ENCODE peak calls at places on chromosome 15, in ten cellular contexts. One of them, this sample, is unnamed.

GRCh38 chr15:67822537-67823370 is 2.6 kb upstream of the SKOR1 start:
- DNase-seq in pancreas: no peak
- DNase-seq in hepatocyte: no peak
- DNase-seq in tibial artery: no peak
- DNase-seq in fibroblast of lung: no peak
- DNase-seq in GM12865: no peak
- DNase-seq in mucosa of descending colon: no peak
- DNase-seq in foreskin fibroblast: no peak
- DNase-seq in H7: peak
- DNase-seq in CD8-positive, alpha-beta T cell: no peak
- DNase-seq in this sample: peak

GRCh38 chr15:69469467-69470191 is 17.0 kb downstream of the RPLP1 start:
- DNase-seq in pancreas: no peak
- DNase-seq in GM12865: no peak
- DNase-seq in mucosa of descending colon: no peak
- DNase-seq in hepatocyte: peak
- DNase-seq in fibroblast of lung: no peak
- DNase-seq in tibial artery: peak
- DNase-seq in H7: no peak
- DNase-seq in CD8-positive, alpha-beta T cell: no peak
- DNase-seq in foreskin fibroblast: peak
- DNase-seq in this sample: no peak

GRCh38 chr15:34359416-34359815 is 7.6 kb downstream of the LPCAT4 start:
- DNase-seq in mucosa of descending colon: peak
- DNase-seq in fibroblast of lung: no peak
- DNase-seq in tibial artery: no peak
- DNase-seq in GM12865: no peak
- DNase-seq in H7: no peak
- DNase-seq in CD8-positive, alpha-beta T cell: no peak
- DNase-seq in hepatocyte: no peak
- DNase-seq in foreskin fibroblast: peak
- DNase-seq in pancreas: no peak
- DNase-seq in this sample: no peak

GRCh38 chr15:79140846-79141570 is 50.4 kb upstream of the RASGRF1 start:
- DNase-seq in hepatocyte: no peak
- DNase-seq in foreskin fibroblast: no peak
- DNase-seq in mucosa of descending colon: no peak
- DNase-seq in CD8-positive, alpha-beta T cell: no peak
- DNase-seq in tibial artery: no peak
- DNase-seq in pancreas: no peak
- DNase-seq in fibroblast of lung: no peak
- DNase-seq in H7: no peak
- DNase-seq in GM12865: no peak
- DNase-seq in this sample: no peak

GRCh38 chr15:42332331-42332730 is 27.0 kb upstream of the CAPN3 start:
- DNase-seq in mucosa of descending colon: no peak
- DNase-seq in GM12865: no peak
- DNase-seq in hepatocyte: no peak
- DNase-seq in pancreas: no peak
- DNase-seq in fibroblast of lung: no peak
- DNase-seq in foreskin fibroblast: peak
- DNase-seq in tibial artery: no peak
- DNase-seq in H7: no peak
- DNase-seq in CD8-positive, alpha-beta T cell: no peak
- DNase-seq in this sample: no peak

GRCh38 chr15:39242345-39242744 is 338.5 kb upstream of the THBS1 start:
- DNase-seq in CD8-positive, alpha-beta T cell: no peak
- DNase-seq in pancreas: no peak
- DNase-seq in mucosa of descending colon: no peak
- DNase-seq in fibroblast of lung: peak
- DNase-seq in foreskin fibroblast: peak
- DNase-seq in hepatocyte: no peak
- DNase-seq in H7: no peak
- DNase-seq in GM12865: no peak
- DNase-seq in tibial artery: no peak
- DNase-seq in this sample: no peak

GRCh38 chr15:25711164-25711563 is 152.0 kb downstream of the ATP10A start:
- DNase-seq in pancreas: no peak
- DNase-seq in mucosa of descending colon: no peak
- DNase-seq in hepatocyte: no peak
- DNase-seq in CD8-positive, alpha-beta T cell: no peak
- DNase-seq in fibroblast of lung: no peak
- DNase-seq in tibial artery: peak
- DNase-seq in foreskin fibroblast: no peak
- DNase-seq in GM12865: no peak
- DNase-seq in H7: no peak
- DNase-seq in this sample: no peak

GRCh38 chr15:65184305-65184943 is 718 bp downstream of the CLPX start:
- DNase-seq in CD8-positive, alpha-beta T cell: peak
- DNase-seq in tibial artery: peak
- DNase-seq in H7: peak
- DNase-seq in GM12865: peak
- DNase-seq in hepatocyte: peak
- DNase-seq in mucosa of descending colon: peak
- DNase-seq in foreskin fibroblast: peak
- DNase-seq in fibroblast of lung: peak
- DNase-seq in pancreas: peak
- DNase-seq in this sample: peak

DNA sequence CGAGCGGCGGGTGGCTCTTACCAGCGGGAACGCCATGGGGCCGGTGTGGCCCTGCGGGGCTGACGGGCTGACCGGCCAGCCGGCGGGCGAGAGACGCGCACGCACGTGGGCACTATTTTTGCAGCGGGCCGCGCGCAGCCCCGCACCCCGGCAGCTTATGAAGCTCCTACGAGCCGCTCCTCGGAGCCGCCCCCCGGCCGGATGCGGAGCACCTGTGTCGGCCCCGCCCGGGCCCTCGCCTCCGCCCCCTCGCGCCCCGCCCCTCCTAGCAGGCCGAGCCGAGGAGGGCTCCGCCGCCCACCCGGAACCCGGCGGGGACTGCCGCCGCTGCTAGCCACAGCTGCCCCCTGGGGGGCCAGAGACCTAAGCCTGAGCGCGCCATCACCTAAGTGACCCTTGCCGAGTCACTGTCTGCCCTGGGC is 683 bp upstream of the CPEB1 start:
- DNase-seq in H7: peak
- DNase-seq in pancreas: peak
- DNase-seq in fibroblast of lung: no peak
- DNase-seq in GM12865: peak
- DNase-seq in hepatocyte: no peak
- DNase-seq in CD8-positive, alpha-beta T cell: peak
- DNase-seq in mucosa of descending colon: peak
- DNase-seq in tibial artery: no peak
- DNase-seq in foreskin fibroblast: no peak
- DNase-seq in this sample: peak
- H3K4me3 ChIP-seq in H7: peak
- H3K4me3 ChIP-seq in pancreas: peak
- H3K4me3 ChIP-seq in fibroblast of lung: peak
- H3K4me3 ChIP-seq in GM12865: peak
- H3K4me3 ChIP-seq in hepatocyte: peak
- H3K4me3 ChIP-seq in CD8-positive, alpha-beta T cell: peak
- H3K4me3 ChIP-seq in mucosa of descending colon: no peak
- H3K4me3 ChIP-seq in tibial artery: peak
- H3K4me3 ChIP-seq in foreskin fibroblast: peak
- H3K4me3 ChIP-seq in this sample: peak

DNA sequence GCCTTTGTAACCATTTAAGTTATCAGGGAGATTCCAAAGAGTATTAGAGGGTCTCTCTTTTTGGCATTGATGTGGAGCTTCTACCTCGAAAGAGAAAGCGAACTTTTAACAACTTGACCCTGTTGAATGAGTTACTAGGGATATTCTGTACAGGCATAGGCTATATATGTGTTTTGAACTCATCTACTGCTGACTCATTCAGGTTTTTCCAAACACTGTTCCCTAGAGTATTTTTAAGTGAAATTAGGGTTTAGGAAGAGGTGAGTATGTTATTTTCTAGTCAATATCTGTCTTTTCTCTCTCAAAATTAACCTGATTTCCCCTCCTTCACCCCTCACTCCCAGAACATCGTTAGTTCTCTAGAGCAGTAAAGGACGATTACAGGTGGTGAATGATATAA is 228.1 kb upstream of the C2CD4B start:
- DNase-seq in foreskin fibroblast: peak
- DNase-seq in pancreas: no peak
- DNase-seq in H7: no peak
- DNase-seq in GM12865: no peak
- DNase-seq in tibial artery: no peak
- DNase-seq in mucosa of descending colon: no peak
- DNase-seq in CD8-positive, alpha-beta T cell: no peak
- DNase-seq in fibroblast of lung: peak
- DNase-seq in hepatocyte: no peak
- DNase-seq in this sample: no peak
- H3K4me3 ChIP-seq in foreskin fibroblast: no peak
- H3K4me3 ChIP-seq in pancreas: no peak
- H3K4me3 ChIP-seq in H7: no peak
- H3K4me3 ChIP-seq in GM12865: no peak
- H3K4me3 ChIP-seq in tibial artery: peak
- H3K4me3 ChIP-seq in mucosa of descending colon: no peak
- H3K4me3 ChIP-seq in CD8-positive, alpha-beta T cell: no peak
- H3K4me3 ChIP-seq in fibroblast of lung: no peak
- H3K4me3 ChIP-seq in hepatocyte: no peak
- H3K4me3 ChIP-seq in this sample: no peak

GRCh38 chr15:73630796-73631471 is 2.3 kb downstream of the NPTN start:
- DNase-seq in mucosa of descending colon: no peak
- DNase-seq in fibroblast of lung: no peak
- DNase-seq in hepatocyte: peak
- DNase-seq in pancreas: no peak
- DNase-seq in GM12865: peak
- DNase-seq in CD8-positive, alpha-beta T cell: no peak
- DNase-seq in tibial artery: no peak
- DNase-seq in foreskin fibroblast: no peak
- DNase-seq in H7: no peak
- DNase-seq in this sample: no peak

GRCh38 chr15:73631915-73632669 is 1.1 kb downstream of the NPTN start:
- DNase-seq in H7: peak
- DNase-seq in GM12865: peak
- DNase-seq in CD8-positive, alpha-beta T cell: no peak
- DNase-seq in fibroblast of lung: peak
- DNase-seq in pancreas: peak
- DNase-seq in tibial artery: peak
- DNase-seq in foreskin fibroblast: peak
- DNase-seq in hepatocyte: peak
- DNase-seq in mucosa of descending colon: peak
- DNase-seq in this sample: peak

GRCh38 chr15:73632670-73633058 is 525 bp downstream of the NPTN start:
- DNase-seq in pancreas: peak
- DNase-seq in hepatocyte: no peak
- DNase-seq in H7: no peak
- DNase-seq in tibial artery: no peak
- DNase-seq in CD8-positive, alpha-beta T cell: no peak
- DNase-seq in mucosa of descending colon: no peak
- DNase-seq in foreskin fibroblast: no peak
- DNase-seq in GM12865: peak
- DNase-seq in fibroblast of lung: no peak
- DNase-seq in this sample: no peak

GRCh38 chr15:73633111-73633990 is at the start of gene NPTN:
- DNase-seq in mucosa of descending colon: peak
- DNase-seq in CD8-positive, alpha-beta T cell: peak
- DNase-seq in fibroblast of lung: peak
- DNase-seq in H7: peak
- DNase-seq in hepatocyte: peak
- DNase-seq in GM12865: peak
- DNase-seq in foreskin fibroblast: peak
- DNase-seq in pancreas: peak
- DNase-seq in tibial artery: peak
- DNase-seq in this sample: peak

DNA sequence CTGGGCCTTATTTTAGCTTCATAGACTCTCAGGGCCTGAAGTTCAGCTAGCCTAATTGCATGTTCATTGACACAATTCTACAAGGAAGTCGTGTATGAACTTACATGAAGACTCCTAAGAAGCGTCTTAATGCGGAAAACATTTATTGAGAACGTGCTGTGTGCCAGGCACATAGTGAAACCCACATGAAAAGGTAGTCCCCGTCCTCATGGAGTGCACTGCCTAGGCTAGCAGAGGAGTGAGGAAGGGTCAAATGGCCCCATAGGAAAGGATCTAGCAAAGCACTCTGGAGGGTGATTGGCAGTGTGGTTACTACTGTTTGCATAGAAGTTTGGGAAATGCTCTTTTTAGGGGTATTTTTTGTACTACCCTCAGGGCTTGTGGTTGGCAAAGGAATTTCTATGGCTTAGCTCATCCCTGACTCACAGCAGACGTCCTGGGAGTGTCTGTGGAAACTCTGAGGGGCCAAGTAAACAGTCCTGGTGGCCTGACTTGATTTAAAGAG is 854 bp upstream of the NPTN start:
- DNase-seq in GM12865: no peak
- DNase-seq in tibial artery: no peak
- DNase-seq in H7: no peak
- DNase-seq in fibroblast of lung: peak
- DNase-seq in foreskin fibroblast: peak
- DNase-seq in pancreas: no peak
- DNase-seq in CD8-positive, alpha-beta T cell: no peak
- DNase-seq in hepatocyte: peak
- DNase-seq in mucosa of descending colon: no peak
- DNase-seq in this sample: no peak
- H3K4me3 ChIP-seq in GM12865: peak
- H3K4me3 ChIP-seq in tibial artery: peak
- H3K4me3 ChIP-seq in H7: no peak
- H3K4me3 ChIP-seq in fibroblast of lung: no peak
- H3K4me3 ChIP-seq in foreskin fibroblast: peak
- H3K4me3 ChIP-seq in pancreas: no peak
- H3K4me3 ChIP-seq in CD8-positive, alpha-beta T cell: peak
- H3K4me3 ChIP-seq in hepatocyte: no peak
- H3K4me3 ChIP-seq in mucosa of descending colon: no peak
- H3K4me3 ChIP-seq in this sample: peak

GRCh38 chr15:40941528-40942336 is 11.5 kb upstream of the CHAC1 start:
- DNase-seq in GM12865: peak
- DNase-seq in H7: peak
- DNase-seq in foreskin fibroblast: peak
- DNase-seq in mucosa of descending colon: peak
- DNase-seq in fibroblast of lung: peak
- DNase-seq in CD8-positive, alpha-beta T cell: no peak
- DNase-seq in pancreas: peak
- DNase-seq in tibial artery: peak
- DNase-seq in hepatocyte: peak
- DNase-seq in this sample: peak

GRCh38 chr15:40941078-40941527 is 12.0 kb downstream of the DLL4 start:
- DNase-seq in CD8-positive, alpha-beta T cell: no peak
- DNase-seq in H7: peak
- DNase-seq in pancreas: no peak
- DNase-seq in GM12865: no peak
- DNase-seq in hepatocyte: no peak
- DNase-seq in mucosa of descending colon: no peak
- DNase-seq in tibial artery: no peak
- DNase-seq in fibroblast of lung: no peak
- DNase-seq in foreskin fibroblast: peak
- DNase-seq in this sample: no peak

GRCh38 chr15:40942337-40942854 is 10.9 kb upstream of the CHAC1 start:
- DNase-seq in hepatocyte: no peak
- DNase-seq in tibial artery: peak
- DNase-seq in fibroblast of lung: no peak
- DNase-seq in H7: peak
- DNase-seq in pancreas: no peak
- DNase-seq in CD8-positive, alpha-beta T cell: no peak
- DNase-seq in foreskin fibroblast: no peak
- DNase-seq in mucosa of descending colon: no peak
- DNase-seq in GM12865: no peak
- DNase-seq in this sample: no peak

GRCh38 chr15:40943764-40944365 is 9.4 kb upstream of the CHAC1 start:
- DNase-seq in hepatocyte: no peak
- DNase-seq in GM12865: no peak
- DNase-seq in CD8-positive, alpha-beta T cell: no peak
- DNase-seq in H7: no peak
- DNase-seq in mucosa of descending colon: no peak
- DNase-seq in foreskin fibroblast: no peak
- DNase-seq in pancreas: no peak
- DNase-seq in tibial artery: no peak
- DNase-seq in fibroblast of lung: no peak
- DNase-seq in this sample: no peak

DNA sequence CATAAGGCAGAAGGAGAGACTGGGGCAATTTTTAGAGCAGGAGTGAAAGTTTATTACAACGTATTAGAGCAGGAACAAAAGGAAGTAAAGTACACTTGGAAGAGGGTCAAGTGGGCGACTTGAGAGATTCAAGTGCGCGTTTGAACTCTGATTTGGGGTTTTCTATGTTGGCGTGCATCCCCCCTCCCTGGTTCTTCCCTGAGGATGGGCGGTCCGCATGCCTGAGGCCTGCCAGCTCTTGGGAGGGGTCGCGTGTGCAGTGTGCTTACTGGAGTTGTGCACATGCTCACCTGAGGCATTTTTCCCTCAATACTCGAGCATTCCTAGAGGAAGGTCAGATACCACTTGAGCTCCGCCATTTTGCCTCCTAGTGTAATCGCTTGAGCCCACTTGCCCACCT is 10.4 kb upstream of the CHAC1 start:
- DNase-seq in tibial artery: no peak
- DNase-seq in mucosa of descending colon: no peak
- DNase-seq in fibroblast of lung: no peak
- DNase-seq in pancreas: no peak
- DNase-seq in H7: no peak
- DNase-seq in hepatocyte: no peak
- DNase-seq in CD8-positive, alpha-beta T cell: no peak
- DNase-seq in foreskin fibroblast: no peak
- DNase-seq in GM12865: no peak
- DNase-seq in this sample: no peak
- H3K4me3 ChIP-seq in tibial artery: no peak
- H3K4me3 ChIP-seq in mucosa of descending colon: no peak
- H3K4me3 ChIP-seq in fibroblast of lung: peak
- H3K4me3 ChIP-seq in pancreas: no peak
- H3K4me3 ChIP-seq in H7: no peak
- H3K4me3 ChIP-seq in hepatocyte: no peak
- H3K4me3 ChIP-seq in CD8-positive, alpha-beta T cell: peak
- H3K4me3 ChIP-seq in foreskin fibroblast: peak
- H3K4me3 ChIP-seq in GM12865: peak
- H3K4me3 ChIP-seq in this sample: no peak

This sample was measured in SK-N-SH.